ENCODE peak calls at places on chromosomes 3 and 15, in five cellular contexts. One of them, this sample, is unnamed.

GRCh38 chr15:51076898-51077564 is 17.7 kb downstream of the TNFAIP8L3 start:
- DNase-seq in cardiac muscle cell: peak; percentile 94
- DNase-seq in ovary: peak; percentile 90
- DNase-seq in body of pancreas: peak; percentile 41
- DNase-seq in stomach: peak; percentile 34
- DNase-seq in this sample: peak; percentile 76

GRCh38 chr3:113297281-113297680 is 85.9 kb downstream of the BOC start:
- DNase-seq in body of pancreas: no peak
- DNase-seq in stomach: no peak
- DNase-seq in cardiac muscle cell: no peak
- DNase-seq in ovary: no peak
- DNase-seq in this sample: no peak

GRCh38 chr3:42680806-42681205 is 4.5 kb upstream of the KLHL40 start:
- DNase-seq in body of pancreas: no peak
- DNase-seq in ovary: no peak
- DNase-seq in cardiac muscle cell: peak; percentile 26
- DNase-seq in stomach: no peak
- DNase-seq in this sample: peak; percentile 11

GRCh38 chr15:58475573-58476524 is 44.1 kb downstream of the LIPC start:
- DNase-seq in ovary: no peak
- DNase-seq in stomach: no peak
- DNase-seq in body of pancreas: peak; percentile 30
- DNase-seq in cardiac muscle cell: peak; percentile 75
- DNase-seq in this sample: peak; percentile 36

GRCh38 chr3:62805578-62805977 is 69.6 kb downstream of the CADPS start:
- DNase-seq in ovary: no peak
- DNase-seq in stomach: no peak
- DNase-seq in cardiac muscle cell: no peak
- DNase-seq in body of pancreas: no peak
- DNase-seq in this sample: no peak

GRCh38 chr15:58731756-58732535 is 17.6 kb downstream of the ADAM10 start:
- DNase-seq in body of pancreas: no peak
- DNase-seq in ovary: no peak
- DNase-seq in stomach: no peak
- DNase-seq in cardiac muscle cell: peak; percentile 66
- DNase-seq in this sample: no peak

GRCh38 chr15:66115568-66116206 is 137.9 kb downstream of the MEGF11 start:
- DNase-seq in cardiac muscle cell: no peak
- DNase-seq in stomach: no peak
- DNase-seq in ovary: no peak
- DNase-seq in body of pancreas: no peak
- DNase-seq in this sample: no peak

GRCh38 chr15:45333550-45333949 is 44.8 kb downstream of the GATM start:
- DNase-seq in stomach: peak; percentile 47
- DNase-seq in body of pancreas: peak; percentile 46
- DNase-seq in ovary: peak; percentile 52
- DNase-seq in cardiac muscle cell: peak; percentile 77
- DNase-seq in this sample: no peak

GRCh38 chr3:72310028-72310987 is 525.4 kb upstream of the PROK2 start:
- DNase-seq in cardiac muscle cell: peak; percentile 51
- DNase-seq in ovary: no peak
- DNase-seq in stomach: no peak
- DNase-seq in body of pancreas: peak; percentile 43
- DNase-seq in this sample: no peak

GRCh38 chr15:93141373-93141790 is 52.4 kb upstream of the RGMA start:
- DNase-seq in ovary: no peak
- DNase-seq in cardiac muscle cell: no peak
- DNase-seq in stomach: no peak
- DNase-seq in body of pancreas: no peak
- DNase-seq in this sample: no peak

GRCh38 chr3:138960417-138960852 is 13.4 kb downstream of the FOXL2NB start:
- DNase-seq in cardiac muscle cell: no peak
- DNase-seq in stomach: no peak
- DNase-seq in body of pancreas: no peak
- DNase-seq in ovary: peak; percentile 59
- DNase-seq in this sample: no peak

GRCh38 chr15:35722506-35722905 is 176.5 kb upstream of the DPH6 start:
- DNase-seq in stomach: no peak
- DNase-seq in ovary: no peak
- DNase-seq in body of pancreas: no peak
- DNase-seq in cardiac muscle cell: no peak
- DNase-seq in this sample: no peak

GRCh38 chr3:58526124-58526957 is 10.6 kb downstream of the ACOX2 start:
- DNase-seq in cardiac muscle cell: peak; percentile 94
- DNase-seq in body of pancreas: no peak
- DNase-seq in stomach: no peak
- DNase-seq in ovary: no peak
- DNase-seq in this sample: no peak

GRCh38 chr3:132135628-132136333 is 101.0 kb upstream of the CPNE4 start:
- DNase-seq in cardiac muscle cell: peak; percentile 79
- DNase-seq in body of pancreas: no peak
- DNase-seq in ovary: no peak
- DNase-seq in stomach: no peak
- DNase-seq in this sample: no peak

GRCh38 chr15:66932634-66933024 is 132.8 kb upstream of the SMAD3 start:
- DNase-seq in body of pancreas: no peak
- DNase-seq in stomach: no peak
- DNase-seq in ovary: no peak
- DNase-seq in cardiac muscle cell: no peak
- DNase-seq in this sample: peak; percentile 28

GRCh38 chr3:43859766-43860165 is 169.0 kb downstream of the ABHD5 start:
- DNase-seq in stomach: no peak
- DNase-seq in cardiac muscle cell: no peak
- DNase-seq in body of pancreas: no peak
- DNase-seq in ovary: no peak
- DNase-seq in this sample: no peak

GRCh38 chr3:140128217-140129137 is 193.5 kb downstream of the CLSTN2 start:
- DNase-seq in ovary: no peak
- DNase-seq in cardiac muscle cell: peak; percentile 8
- DNase-seq in stomach: peak; percentile 29
- DNase-seq in body of pancreas: peak; percentile 70
- DNase-seq in this sample: peak; percentile 67

GRCh38 chr3:183211390-183211789 is 41.7 kb upstream of the B3GNT5 start:
- DNase-seq in ovary: no peak
- DNase-seq in body of pancreas: peak; percentile 49
- DNase-seq in stomach: peak; percentile 66
- DNase-seq in cardiac muscle cell: no peak
- DNase-seq in this sample: no peak

GRCh38 chr15:76153241-76154197 is 93.7 kb downstream of the TMEM266 start:
- DNase-seq in ovary: no peak
- DNase-seq in body of pancreas: peak; percentile 64
- DNase-seq in cardiac muscle cell: no peak
- DNase-seq in stomach: no peak
- DNase-seq in this sample: no peak

GRCh38 chr3:15513810-15514662 is 7.5 kb downstream of the COLQ start:
- DNase-seq in body of pancreas: no peak
- DNase-seq in stomach: no peak
- DNase-seq in cardiac muscle cell: no peak
- DNase-seq in ovary: no peak
- DNase-seq in this sample: no peak

GRCh38 chr15:47718474-47719440 is 1.5 kb downstream of the SEMA6D start:
- DNase-seq in ovary: peak; percentile 54
- DNase-seq in body of pancreas: peak; percentile 44
- DNase-seq in stomach: no peak
- DNase-seq in cardiac muscle cell: peak; percentile 8
- DNase-seq in this sample: peak; percentile 59

GRCh38 chr3:98971183-98971681 is 69.7 kb upstream of the DCBLD2 start:
- DNase-seq in cardiac muscle cell: peak; percentile 27
- DNase-seq in body of pancreas: no peak
- DNase-seq in ovary: no peak
- DNase-seq in stomach: no peak
- DNase-seq in this sample: no peak

GRCh38 chr15:94174399-94174802 is 57.0 kb upstream of the MCTP2 start:
- DNase-seq in stomach: no peak
- DNase-seq in cardiac muscle cell: no peak
- DNase-seq in ovary: no peak
- DNase-seq in body of pancreas: no peak
- DNase-seq in this sample: no peak

GRCh38 chr3:123027292-123028232 is at the start of gene SEMA5B:
- DNase-seq in ovary: peak; percentile 65
- DNase-seq in stomach: peak; percentile 29
- DNase-seq in cardiac muscle cell: peak; percentile 26
- DNase-seq in body of pancreas: peak; percentile 42
- DNase-seq in this sample: peak; percentile 70

GRCh38 chr15:66253643-66254363 is at the start of gene MEGF11:
- DNase-seq in body of pancreas: peak; percentile 36
- DNase-seq in cardiac muscle cell: peak; percentile 53
- DNase-seq in ovary: peak; percentile 54
- DNase-seq in stomach: no peak
- DNase-seq in this sample: no peak

GRCh38 chr15:57903626-57904025 is 161.9 kb downstream of the ALDH1A2 start:
- DNase-seq in stomach: no peak
- DNase-seq in body of pancreas: no peak
- DNase-seq in cardiac muscle cell: peak; percentile 17
- DNase-seq in ovary: no peak
- DNase-seq in this sample: no peak

GRCh38 chr3:108673988-108674661 is 83.1 kb downstream of the RETNLB start:
- DNase-seq in stomach: no peak
- DNase-seq in ovary: no peak
- DNase-seq in body of pancreas: no peak
- DNase-seq in cardiac muscle cell: no peak
- DNase-seq in this sample: no peak

GRCh38 chr3:55296035-55296434 is 191.1 kb downstream of the WNT5A start:
- DNase-seq in ovary: no peak
- DNase-seq in cardiac muscle cell: peak; percentile 22
- DNase-seq in stomach: no peak
- DNase-seq in body of pancreas: no peak
- DNase-seq in this sample: no peak

GRCh38 chr3:17431477-17432045 is 310.9 kb downstream of the TBC1D5 start:
- DNase-seq in ovary: no peak
- DNase-seq in body of pancreas: no peak
- DNase-seq in cardiac muscle cell: peak; percentile 21
- DNase-seq in stomach: no peak
- DNase-seq in this sample: no peak

GRCh38 chr15:96889734-96890480 is 559.4 kb downstream of the NR2F2 start:
- DNase-seq in cardiac muscle cell: no peak
- DNase-seq in ovary: no peak
- DNase-seq in body of pancreas: no peak
- DNase-seq in stomach: no peak
- DNase-seq in this sample: no peak

GRCh38 chr15:98547741-98548166 is 100.6 kb upstream of the IGF1R start:
- DNase-seq in ovary: peak; percentile 58
- DNase-seq in stomach: no peak
- DNase-seq in cardiac muscle cell: peak; percentile 40
- DNase-seq in body of pancreas: no peak
- DNase-seq in this sample: no peak

DNA sequence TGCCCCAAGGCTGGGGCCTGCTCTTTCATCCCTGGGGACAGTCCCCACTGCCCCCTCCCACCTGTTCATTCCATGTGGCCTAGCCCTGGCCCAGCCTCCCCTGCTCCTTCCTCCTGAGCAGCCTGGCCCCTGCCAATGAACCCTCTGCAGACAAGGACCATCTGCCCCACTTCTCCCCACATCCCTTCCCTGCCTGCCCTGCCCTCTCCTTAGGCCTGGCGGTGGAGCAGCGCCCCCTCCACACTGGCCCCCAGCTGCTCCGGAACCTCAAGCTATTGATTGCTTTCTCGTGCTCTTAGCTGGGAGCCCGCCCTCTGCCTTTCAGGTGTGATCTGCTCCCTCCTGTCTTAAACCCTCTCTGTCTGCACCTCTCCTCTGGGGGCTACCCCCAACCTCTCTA is 8.0 kb downstream of the PLXNA1 start:
- DNase-seq in cardiac muscle cell: no peak
- DNase-seq in stomach: no peak
- DNase-seq in ovary: no peak
- DNase-seq in body of pancreas: no peak
- DNase-seq in this sample: no peak
- H3K4me1 ChIP-seq in cardiac muscle cell: peaks cover 13% of the 10 kb centered on the region
- H3K4me1 ChIP-seq in stomach: no peaks in the 10 kb centered on the region
- H3K4me1 ChIP-seq in ovary: peaks cover 5% of the 10 kb centered on the region
- H3K4me1 ChIP-seq in body of pancreas: peaks cover 19% of the 10 kb centered on the region
- H3K4me1 ChIP-seq in this sample: peaks cover 18% of the 10 kb centered on the region

GRCh38 chr3:186270711-186271110 is 91.3 kb downstream of the DGKG start:
- DNase-seq in stomach: no peak
- DNase-seq in cardiac muscle cell: no peak
- DNase-seq in ovary: no peak
- DNase-seq in body of pancreas: no peak
- DNase-seq in this sample: no peak
- H3K27ac ChIP-seq in stomach: no peak overlapping the region
- H3K27ac ChIP-seq in cardiac muscle cell: no peak overlapping the region
- H3K27ac ChIP-seq in ovary: no peak overlapping the region
- H3K27ac ChIP-seq in body of pancreas: no peak overlapping the region
- H3K27ac ChIP-seq in this sample: no peak overlapping the region

DNA sequence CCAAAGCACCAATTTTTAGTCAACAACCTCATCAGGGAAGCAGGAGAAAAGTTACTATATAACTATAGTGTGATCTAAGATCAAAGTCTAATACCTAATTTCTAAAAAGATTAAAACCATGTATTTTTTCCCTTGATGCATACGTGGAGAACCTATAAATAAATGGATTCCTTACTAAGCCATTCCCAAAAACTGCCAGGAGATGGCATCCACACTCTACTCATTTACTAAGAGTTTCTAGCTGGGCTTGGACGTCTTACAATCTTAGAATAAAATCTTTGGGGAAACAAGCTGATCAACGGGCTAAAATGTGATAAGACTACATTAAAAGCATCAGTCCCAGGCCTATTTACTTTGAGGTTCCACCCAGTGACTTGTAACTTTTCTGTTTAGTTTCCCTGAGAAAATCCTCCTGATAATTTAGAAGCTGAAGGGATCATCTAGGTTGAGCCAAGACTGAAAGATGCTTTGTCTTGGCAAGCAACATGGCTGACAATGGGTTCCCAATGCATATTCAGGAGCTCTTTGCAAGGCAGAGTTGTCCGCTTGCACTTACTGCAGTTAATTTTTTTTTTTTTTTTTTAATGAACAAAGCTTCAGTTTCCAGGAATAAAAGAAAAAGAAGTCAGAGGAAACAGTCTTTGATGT is 85.5 kb upstream of the FGF12 start:
- DNase-seq in ovary: no peak
- DNase-seq in stomach: no peak
- DNase-seq in cardiac muscle cell: peak; percentile 75
- DNase-seq in body of pancreas: peak; percentile 46
- DNase-seq in this sample: no peak
- H3K4me3 ChIP-seq in ovary: no peak overlapping the region
- H3K4me3 ChIP-seq in stomach: no peak overlapping the region
- H3K4me3 ChIP-seq in cardiac muscle cell: no peak overlapping the region
- H3K4me3 ChIP-seq in body of pancreas: no peak overlapping the region
- H3K4me3 ChIP-seq in this sample: no peak overlapping the region

GRCh38 chr3:172166261-172166660 is 126.9 kb downstream of the FNDC3B start:
- DNase-seq in cardiac muscle cell: no peak
- DNase-seq in stomach: no peak
- DNase-seq in body of pancreas: no peak
- DNase-seq in ovary: no peak
- DNase-seq in this sample: no peak

GRCh38 chr3:172161390-172161789 is 122.0 kb downstream of the FNDC3B start:
- DNase-seq in body of pancreas: no peak
- DNase-seq in stomach: no peak
- DNase-seq in cardiac muscle cell: no peak
- DNase-seq in ovary: no peak
- DNase-seq in this sample: no peak

GRCh38 chr3:172164620-172165362 is 125.4 kb downstream of the FNDC3B start:
- DNase-seq in stomach: no peak
- DNase-seq in cardiac muscle cell: no peak
- DNase-seq in body of pancreas: no peak
- DNase-seq in ovary: no peak
- DNase-seq in this sample: no peak

GRCh38 chr3:172161959-172162358 is 122.6 kb downstream of the FNDC3B start:
- DNase-seq in cardiac muscle cell: no peak
- DNase-seq in ovary: no peak
- DNase-seq in body of pancreas: no peak
- DNase-seq in stomach: no peak
- DNase-seq in this sample: no peak

GRCh38 chr3:172163320-172163719 is 123.9 kb downstream of the FNDC3B start:
- DNase-seq in cardiac muscle cell: no peak
- DNase-seq in stomach: no peak
- DNase-seq in body of pancreas: no peak
- DNase-seq in ovary: no peak
- DNase-seq in this sample: no peak
- H3K4me1 ChIP-seq in cardiac muscle cell: peaks cover 10% of the 10 kb centered on the region
- H3K4me1 ChIP-seq in stomach: peaks cover 16% of the 10 kb centered on the region
- H3K4me1 ChIP-seq in body of pancreas: peaks cover 35% of the 10 kb centered on the region
- H3K4me1 ChIP-seq in ovary: peaks cover 12% of the 10 kb centered on the region
- H3K4me1 ChIP-seq in this sample: peaks cover 17% of the 10 kb centered on the region